ENCODE peak calls at places on chromosomes 2 and 18, in seven cellular contexts. M, W, U, S, A, L and Y are unnamed samples.

GRCh38 chr2:233380132-233381012 is 26.1 kb downstream of the DGKD start:
- DNase-seq in S (peak), U (no peak), L (no peak), M (no peak), A (no peak), W (no peak), Y (no peak)

GRCh38 chr18:30280861-30281470 is 761.6 kb downstream of the DSC3 start:
- DNase-seq in L (peak), S (peak), U (peak), W (peak), A (no peak), M (peak), Y (peak)

GRCh38 chr2:37599688-37600525 is 71.5 kb downstream of the CDC42EP3 start:
- DNase-seq in U (no peak), L (no peak), A (no peak), M (no peak), S (no peak), W (no peak), Y (no peak)

GRCh38 chr2:191264647-191265079 is 19.5 kb downstream of the MYO1B start:
- DNase-seq in U (no peak), M (peak), S (peak), A (no peak), W (peak), L (no peak), Y (no peak)

GRCh38 chr2:136522724-136523123 is 242.6 kb upstream of the THSD7B start:
- DNase-seq in S (no peak), W (no peak), L (no peak), A (no peak), U (no peak), M (no peak), Y (no peak)

GRCh38 chr2:204881519-204882111 is 336.3 kb downstream of the PARD3B start:
- DNase-seq in A (no peak), W (no peak), U (no peak), S (no peak), L (no peak), M (no peak), Y (no peak)

GRCh38 chr2:15658911-15659310 is 67.2 kb downstream of the DDX1 start:
- DNase-seq in M (no peak), S (no peak), A (no peak), W (no peak), L (no peak), U (no peak), Y (no peak)

GRCh38 chr18:295756-296155 is 27.9 kb upstream of the THOC1 start:
- DNase-seq in S (no peak), M (peak), W (peak), A (no peak), L (no peak), U (no peak), Y (no peak)

GRCh38 chr2:204971219-204971907 is 426.1 kb downstream of the PARD3B start:
- DNase-seq in W (no peak), L (no peak), A (no peak), U (no peak), S (no peak), M (no peak), Y (no peak)

GRCh38 chr18:10013621-10014543 is 100.1 kb downstream of the VAPA start:
- DNase-seq in U (no peak), L (no peak), W (no peak), S (no peak), A (no peak), M (no peak), Y (no peak)

GRCh38 chr2:96815326-96816126 is 542 bp upstream of the CNNM3 start:
- DNase-seq in W (peak), A (no peak), L (no peak), U (no peak), M (peak), S (peak), Y (peak)

GRCh38 chr2:42547014-42547413 is 21.4 kb upstream of the MTA3 start:
- DNase-seq in W (no peak), M (no peak), S (no peak), A (no peak), U (no peak), L (peak), Y (no peak)

GRCh38 chr2:69969991-69970390 is 8.6 kb upstream of the ASPRV1 start:
- DNase-seq in A (no peak), L (no peak), W (no peak), S (no peak), M (no peak), U (no peak), Y (no peak)

GRCh38 chr2:23757686-23758433 is 169.1 kb downstream of the ATAD2B start:
- DNase-seq in A (no peak), M (peak), U (no peak), S (peak), W (peak), L (no peak), Y (peak)

GRCh38 chr2:234322766-234323465 is 174.0 kb downstream of the ARL4C start:
- DNase-seq in M (no peak), L (no peak), U (no peak), A (no peak), S (no peak), W (no peak), Y (no peak)

GRCh38 chr2:178756843-178757242 is 50.4 kb downstream of the TTN start:
- DNase-seq in U (no peak), M (peak), L (no peak), W (peak), A (no peak), S (peak), Y (peak)

GRCh38 chr2:234694244-234695013 is 197.5 kb upstream of the ARL4C start:
- DNase-seq in L (no peak), S (peak), M (peak), W (peak), A (no peak), U (no peak), Y (peak)

GRCh38 chr2:43877782-43878464 is 39.2 kb downstream of the ABCG8 start:
- DNase-seq in A (no peak), W (peak), U (peak), L (peak), S (peak), M (peak), Y (peak)

GRCh38 chr2:97993926-97994325 is 1.8 kb downstream of the TMEM131 start:
- DNase-seq in A (no peak), S (no peak), U (no peak), M (no peak), W (no peak), L (no peak), Y (no peak)
- H3K4me3 ChIP-seq in A (peak), S (peak), U (no peak), M (peak), W (peak), L (peak), Y (peak)

GRCh38 chr2:109614715-109615636 is 812 bp downstream of the SOWAHC start:
- DNase-seq in W (no peak), S (no peak), L (no peak), M (no peak), A (no peak), U (peak), Y (no peak)
- H3K4me3 ChIP-seq in W (peak), S (peak), L (no peak), M (peak), A (peak), U (peak), Y (peak)

DNA sequence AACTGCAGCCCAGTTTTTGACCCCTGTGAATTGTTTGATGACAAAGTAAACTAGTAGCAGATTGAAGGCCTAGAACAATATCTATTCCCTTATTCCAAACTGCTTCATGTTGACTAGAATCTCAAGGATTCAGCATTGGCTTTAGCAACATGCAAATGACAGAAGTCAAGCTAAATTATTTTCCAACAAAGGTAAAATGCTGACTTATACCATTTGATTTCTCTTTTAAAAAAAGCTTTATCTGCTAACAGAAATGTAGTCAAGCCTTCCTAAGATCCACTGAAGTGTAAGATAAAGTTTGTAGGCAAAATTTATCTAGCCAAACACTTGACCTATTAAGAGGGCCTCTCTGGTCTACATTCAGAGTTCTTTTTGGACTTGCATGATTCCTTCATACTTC is 9.6 kb upstream of the CYBRD1 start:
- DNase-seq in A (no peak), M (no peak), W (no peak), S (no peak), U (no peak), L (no peak), Y (no peak)
- H3K4me3 ChIP-seq in A (no peak), M (no peak), W (no peak), S (no peak), U (no peak), L (no peak), Y (no peak)

GRCh38 chr2:61970807-61971556 is 65.5 kb downstream of the COMMD1 start:
- DNase-seq in L (no peak), S (no peak), U (no peak), M (no peak), W (no peak), A (no peak), Y (peak)
- H3K4me3 ChIP-seq in L (no peak), S (no peak), U (no peak), M (no peak), W (no peak), A (peak), Y (peak)

GRCh38 chr2:56522605-56523089 is 338.9 kb downstream of the CCDC85A start:
- DNase-seq in U (peak), M (peak), A (no peak), W (peak), L (no peak), S (peak), Y (peak)
- H3K4me3 ChIP-seq in U (no peak), M (no peak), A (no peak), W (no peak), L (no peak), S (no peak), Y (no peak)

DNA sequence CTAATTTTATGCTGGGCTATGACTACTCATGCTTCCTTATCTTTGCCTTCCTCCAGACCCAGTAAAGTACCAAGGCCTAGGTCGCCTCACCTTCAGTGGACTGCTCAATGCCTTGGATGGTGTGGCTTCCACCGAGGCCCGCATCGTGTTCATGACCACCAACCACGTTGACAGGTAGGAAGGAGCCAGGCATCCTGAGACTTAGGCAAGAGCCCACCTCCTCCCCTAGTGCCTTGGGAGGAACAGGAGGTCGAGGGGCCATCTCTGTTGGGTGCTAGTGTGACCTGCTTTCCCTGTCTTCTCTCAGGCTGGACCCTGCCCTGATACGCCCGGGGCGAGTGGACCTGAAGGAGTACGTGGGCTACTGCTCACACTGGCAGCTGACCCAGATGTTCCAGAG is 3.3 kb downstream of the BCS1L start:
- DNase-seq in U (no peak), L (no peak), A (no peak), W (no peak), M (no peak), S (no peak), Y (no peak)
- H3K4me3 ChIP-seq in U (no peak), L (no peak), A (no peak), W (no peak), M (no peak), S (no peak), Y (no peak)